ENCODE peak calls at places on chromosomes 1 and 21, in eight cellular contexts. S, E, V, H, Z, G, O and L are unnamed samples.

GRCh38 chr1:166975361-166976129 is at the start of gene ILDR2:
- DNase-seq in O (peak), H (no peak), Z (peak), E (peak), S (peak), V (peak), G (peak), L (peak)

GRCh38 chr1:167427843-167428242 is 90.5 kb downstream of the CD247 start:
- DNase-seq in G (no peak), V (no peak), H (no peak), S (no peak), E (no peak), O (peak), Z (no peak), L (no peak)

GRCh38 chr1:112502827-112503226 is 5.9 kb upstream of the WNT2B start:
- DNase-seq in H (no peak), G (no peak), V (no peak), E (no peak), O (peak), Z (no peak), S (peak), L (no peak)

GRCh38 chr1:55329826-55330432 is 114.8 kb upstream of the USP24 start:
- DNase-seq in G (no peak), Z (no peak), E (no peak), O (no peak), S (no peak), H (no peak), V (no peak), L (no peak)

GRCh38 chr1:110155878-110156522 is 5.7 kb downstream of the SLC6A17 start:
- DNase-seq in Z (peak), V (peak), G (peak), E (peak), H (no peak), S (no peak), O (peak), L (peak)

GRCh38 chr1:3939242-3940080 is 39.4 kb upstream of the C1orf174 start:
- DNase-seq in O (no peak), V (no peak), S (no peak), H (no peak), E (no peak), G (no peak), Z (no peak), L (no peak)

GRCh38 chr21:15520811-15521643 is 208.8 kb upstream of the USP25 start:
- DNase-seq in V (no peak), S (no peak), O (no peak), H (no peak), E (no peak), Z (no peak), G (no peak), L (no peak)

GRCh38 chr1:27600500-27601175 is 3.3 kb downstream of the AHDC1 start:
- DNase-seq in O (no peak), G (no peak), H (no peak), V (no peak), Z (no peak), E (no peak), S (no peak), L (peak)

GRCh38 chr1:24505816-24506215 is 3.2 kb downstream of the RCAN3 start:
- DNase-seq in G (no peak), Z (no peak), S (no peak), H (no peak), E (no peak), O (no peak), V (no peak), L (no peak)

GRCh38 chr21:45945868-45946210 is 35.7 kb upstream of the COL6A1 start:
- DNase-seq in S (no peak), V (no peak), H (no peak), O (no peak), E (no peak), Z (no peak), G (no peak), L (no peak)

GRCh38 chr1:96508226-96508625 is 213.4 kb upstream of the PTBP2 start:
- DNase-seq in Z (no peak), O (no peak), H (no peak), V (no peak), E (no peak), G (no peak), S (peak), L (no peak)

GRCh38 chr1:52691856-52692255 is 6.3 kb downstream of the COA7 start:
- DNase-seq in E (no peak), Z (no peak), G (no peak), H (no peak), S (no peak), O (no peak), V (no peak), L (no peak)

GRCh38 chr21:35048183-35048601 is 910 bp downstream of the RUNX1 start:
- DNase-seq in H (no peak), V (peak), S (no peak), E (no peak), O (no peak), G (peak), Z (no peak), L (no peak)

GRCh38 chr1:2452583-2453315 is 23.3 kb upstream of the PLCH2 start:
- DNase-seq in G (no peak), H (no peak), E (no peak), V (no peak), S (peak), Z (no peak), O (no peak), L (no peak)

GRCh38 chr1:20233866-20234265 is 47.5 kb upstream of the PLA2G2C start:
- DNase-seq in E (no peak), V (no peak), G (no peak), Z (no peak), H (no peak), S (no peak), O (no peak), L (no peak)

GRCh38 chr1:77267035-77267434 is 14.8 kb upstream of the AK5 start:
- DNase-seq in V (no peak), S (no peak), Z (no peak), E (no peak), O (no peak), H (no peak), G (no peak), L (no peak)

GRCh38 chr1:53592521-53592982 is 133.4 kb downstream of the DMRTB1 start:
- DNase-seq in G (peak), H (no peak), S (peak), E (no peak), Z (no peak), V (peak), O (peak), L (peak)

GRCh38 chr1:162219461-162219860 is 150.0 kb downstream of the NOS1AP start:
- DNase-seq in V (no peak), Z (no peak), G (no peak), S (peak), O (no peak), E (no peak), H (no peak), L (no peak)
- TF ChIP-seq CTCF in V (no peak), Z (no peak), G (no peak), S (no peak), O (no peak), E (no peak), H (no peak), L (no peak)

GRCh38 chr1:25922633-25923567 is 16.7 kb upstream of the STMN1 start:
- DNase-seq in V (peak), H (no peak), S (no peak), E (peak), O (peak), G (peak), Z (peak), L (no peak)
- H3K4me3 ChIP-seq in V (peak), H (peak), S (no peak), E (peak), O (peak), G (peak), Z (peak), L (peak)

GRCh38 chr1:234605983-234606730 is 3.8 kb downstream of the IRF2BP2 start:
- DNase-seq in G (no peak), V (no peak), S (no peak), Z (peak), E (peak), H (no peak), O (peak), L (no peak)

GRCh38 chr1:234608026-234608719 is 1.8 kb downstream of the IRF2BP2 start:
- DNase-seq in G (peak), Z (peak), H (no peak), V (peak), O (peak), E (peak), S (peak), L (peak)

GRCh38 chr1:234606731-234607090 is 3.3 kb downstream of the IRF2BP2 start:
- DNase-seq in O (no peak), G (no peak), V (no peak), Z (no peak), S (no peak), H (no peak), E (no peak), L (no peak)

GRCh38 chr1:234608720-234609527 is 1.1 kb downstream of the IRF2BP2 start:
- DNase-seq in S (no peak), O (peak), H (no peak), E (peak), G (no peak), Z (peak), V (peak), L (no peak)

DNA sequence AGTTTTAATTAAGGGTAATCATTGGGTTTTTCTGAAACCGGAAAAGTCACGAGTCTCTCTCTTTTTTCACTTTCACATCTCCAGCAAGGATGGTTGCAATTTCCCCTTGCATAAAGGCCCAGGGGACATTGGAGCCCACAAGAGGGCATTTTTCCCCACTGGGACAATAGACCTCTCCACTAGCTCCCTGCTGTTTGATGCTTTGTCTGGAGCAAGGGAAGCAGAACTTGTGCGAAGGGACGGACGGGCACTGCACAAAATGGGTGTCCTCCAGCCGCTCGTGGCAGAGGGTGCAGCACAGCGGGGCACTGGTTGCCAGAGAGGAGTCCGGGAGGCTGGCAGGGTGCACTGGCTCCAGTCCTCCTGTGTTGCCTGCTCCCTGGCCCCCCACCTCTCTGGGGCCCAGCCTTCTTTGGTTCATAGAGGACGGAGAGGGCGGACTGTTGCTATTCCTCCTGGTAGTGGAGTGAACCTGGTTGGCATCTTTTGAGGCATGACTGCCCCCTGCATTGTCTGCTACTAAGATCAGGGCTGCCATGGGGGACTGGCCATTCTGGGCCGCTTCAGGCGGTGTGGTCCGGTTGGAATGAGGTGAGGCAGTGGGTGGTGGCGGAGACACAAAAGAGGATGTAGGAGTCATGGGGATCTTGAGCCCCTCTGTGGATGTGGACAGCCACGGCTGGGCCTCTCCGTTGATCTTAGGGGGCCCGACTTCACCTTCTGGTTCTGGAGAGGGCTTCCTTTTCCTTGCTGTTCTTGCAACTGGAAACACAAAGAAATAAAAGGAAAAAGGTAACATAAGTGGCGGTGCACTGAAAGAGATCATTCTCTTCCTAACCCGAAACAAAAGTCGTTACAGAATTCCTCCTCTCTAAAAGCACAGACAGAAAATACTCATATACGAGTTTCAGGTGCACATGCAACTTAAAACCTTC is 2.6 kb downstream of the IRF2BP2 start:
- DNase-seq in Z (peak), G (no peak), E (peak), S (peak), H (no peak), O (peak), V (peak), L (no peak)
- TF ChIP-seq CTCF in Z (no peak), G (peak), E (peak), S (peak), H (peak), O (peak), V (peak), L (peak)

DNA sequence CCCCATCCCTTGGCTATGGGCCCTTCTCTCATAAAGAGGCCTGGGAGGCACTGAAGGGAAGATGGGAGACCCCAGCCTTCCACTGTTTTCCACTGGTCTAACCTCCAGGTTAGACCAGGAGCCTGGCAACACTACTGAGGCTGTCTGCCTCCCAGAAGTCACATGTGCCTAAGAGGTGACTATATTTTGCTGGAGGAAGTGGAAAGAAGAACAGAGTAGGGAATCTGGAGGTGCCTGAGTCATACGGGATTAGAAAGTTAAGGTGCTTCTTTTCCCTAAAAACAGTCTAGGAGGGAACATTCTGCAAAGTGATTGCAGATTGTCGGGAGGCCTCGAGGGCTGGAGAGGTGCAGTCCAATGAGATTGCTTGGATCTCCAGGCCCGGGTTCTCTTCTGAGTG is 4.6 kb downstream of the NFASC start:
- DNase-seq in E (no peak), V (no peak), O (no peak), Z (no peak), H (no peak), S (no peak), G (no peak), L (no peak)
- H3K4me3 ChIP-seq in E (no peak), V (no peak), O (no peak), Z (no peak), H (no peak), S (no peak), G (no peak), L (no peak)

GRCh38 chr1:224237094-224237881 is 54.2 kb downstream of the DEGS1 start:
- DNase-seq in G (no peak), Z (no peak), E (no peak), S (no peak), H (no peak), O (no peak), V (no peak), L (no peak)
- TF ChIP-seq CTCF in G (no peak), Z (no peak), E (no peak), S (no peak), H (no peak), O (no peak), V (no peak), L (no peak)